ENCODE peak calls at places on chromosomes 7 and 10, in nine cellular contexts. A is EL; S is anterior cingulate cortex; Z is amygdala; W is lower leg skin; J is endothelial cell; U is epithelial cell of esophagus; K is brain microvascular endothelial cell; X is CD8-positive, alpha-beta memory T cell. V is an unnamed sample.

GRCh38 chr10:34769941-34770340 is 45.2 kb downstream of the PARD3 start:
- DNase-seq in A (no peak), S (no peak), Z (no peak), W (no peak), J (no peak), U (no peak), K (no peak), X (no peak), V (no peak)

GRCh38 chr10:12656518-12657142 is 307.3 kb downstream of the CAMK1D start:
- DNase-seq in A (peak), S (no peak), Z (no peak), W (no peak), J (no peak), U (peak), K (peak), X (no peak), V (peak)

GRCh38 chr10:105840288-105840770 is 1199.2 kb downstream of the SORCS3 start:
- DNase-seq in A (peak), S (no peak), Z (no peak), W (no peak), J (no peak), U (no peak), K (no peak), X (no peak), V (peak)

GRCh38 chr7:39493929-39494328 is 72.3 kb upstream of the YAE1 start:
- DNase-seq in A (no peak), S (no peak), Z (no peak), W (no peak), J (no peak), U (no peak), K (no peak), X (no peak), V (no peak)

GRCh38 chr10:80196270-80196949 is 8.9 kb downstream of the ANXA11 start:
- DNase-seq in A (peak), S (no peak), Z (no peak), W (no peak), J (no peak), U (peak), K (peak), X (peak), V (no peak)

GRCh38 chr7:142485617-142486226 is 227.9 kb upstream of the PRSS58 start:
- DNase-seq in A (no peak), S (no peak), Z (no peak), W (no peak), J (peak), U (peak), K (no peak), X (peak), V (no peak)

GRCh38 chr7:94182721-94183120 is 178.6 kb upstream of the BET1 start:
- DNase-seq in A (no peak), S (no peak), Z (no peak), W (no peak), J (no peak), U (no peak), K (no peak), X (no peak), V (no peak)

GRCh38 chr7:73789051-73789450 is 19.0 kb upstream of the CLDN3 start:
- DNase-seq in A (no peak), S (no peak), Z (no peak), W (no peak), J (no peak), U (no peak), K (no peak), X (no peak), V (no peak)

GRCh38 chr7:15317215-15317614 is 244.6 kb downstream of the AGMO start:
- DNase-seq in A (no peak), S (no peak), Z (no peak), W (no peak), J (no peak), U (no peak), K (no peak), X (no peak), V (no peak)

GRCh38 chr7:100396421-100396982 is 23.2 kb downstream of the PILRA start:
- DNase-seq in A (no peak), S (no peak), Z (no peak), W (no peak), J (no peak), U (no peak), K (no peak), X (peak), V (no peak)

GRCh38 chr7:15723840-15724239 is 37.4 kb upstream of the MEOX2 start:
- DNase-seq in A (no peak), S (no peak), Z (no peak), W (no peak), J (no peak), U (no peak), K (no peak), X (no peak), V (no peak)

GRCh38 chr7:20440472-20441105 is 109.9 kb downstream of the ITGB8 start:
- DNase-seq in A (peak), S (no peak), Z (no peak), W (no peak), J (peak), U (peak), K (peak), X (no peak), V (no peak)

GRCh38 chr7:75866497-75867389 is 12.1 kb upstream of the RHBDD2 start:
- DNase-seq in A (peak), S (no peak), Z (peak), W (peak), J (peak), U (peak), K (peak), X (peak), V (no peak)

GRCh38 chr7:45923290-45923689 is 2.2 kb upstream of the IGFBP3 start:
- DNase-seq in A (peak), S (no peak), Z (peak), W (peak), J (peak), U (peak), K (peak), X (peak), V (no peak)

GRCh38 chr10:28391283-28391682 is 88.4 kb upstream of the MPP7 start:
- DNase-seq in A (no peak), S (no peak), Z (no peak), W (no peak), J (no peak), U (no peak), K (no peak), X (no peak), V (no peak)

GRCh38 chr7:46512901-46513431 is 591.9 kb upstream of the IGFBP3 start:
- DNase-seq in A (no peak), S (no peak), Z (no peak), W (no peak), J (no peak), U (no peak), K (no peak), X (no peak), V (no peak)

GRCh38 chr7:101633516-101633915 is 4.4 kb upstream of the MYL10 start:
- DNase-seq in A (no peak), S (no peak), Z (no peak), W (no peak), J (no peak), U (no peak), K (no peak), X (peak), V (no peak)

GRCh38 chr7:87816389-87816788 is 59.8 kb downstream of the SLC25A40 start:
- DNase-seq in A (no peak), S (no peak), Z (no peak), W (no peak), J (no peak), U (no peak), K (no peak), X (no peak), V (no peak)

GRCh38 chr7:116955801-116956514 is 2.7 kb downstream of the ST7 start:
- DNase-seq in A (no peak), S (no peak), Z (no peak), W (no peak), J (no peak), U (no peak), K (no peak), X (no peak), V (no peak)

GRCh38 chr7:35556532-35557471 is 138.1 kb downstream of the HERPUD2 start:
- DNase-seq in A (no peak), S (no peak), Z (no peak), W (no peak), J (no peak), U (no peak), K (no peak), X (no peak), V (no peak)

GRCh38 chr10:30282226-30282625 is 66.9 kb downstream of the MTPAP start:
- DNase-seq in A (no peak), S (no peak), Z (no peak), W (no peak), J (no peak), U (no peak), K (no peak), X (no peak), V (no peak)

GRCh38 chr10:46077616-46078268 is 31.7 kb upstream of the MSMB start:
- DNase-seq in A (no peak), S (no peak), Z (no peak), W (no peak), J (no peak), U (no peak), K (no peak), X (no peak), V (no peak)

GRCh38 chr7:22872087-22872807 is 49.6 kb upstream of the TOMM7 start:
- DNase-seq in A (no peak), S (no peak), Z (no peak), W (no peak), J (no peak), U (no peak), K (no peak), X (no peak), V (no peak)

GRCh38 chr10:110664483-110665420 is 20.6 kb downstream of the RBM20 start:
- DNase-seq in A (peak), S (no peak), Z (no peak), W (no peak), J (no peak), U (peak), K (peak), X (no peak), V (peak)

GRCh38 chr10:126252884-126253612 is 135.2 kb downstream of the ADAM12 start:
- DNase-seq in A (peak), S (no peak), Z (no peak), W (no peak), J (no peak), U (peak), K (peak), X (no peak), V (peak)

GRCh38 chr7:144862612-144863319 is 26.9 kb upstream of the TPK1 start:
- DNase-seq in A (no peak), S (no peak), Z (no peak), W (no peak), J (no peak), U (no peak), K (no peak), X (no peak), V (no peak)

GRCh38 chr10:108791794-108792474 is 1131.4 kb downstream of the XPNPEP1 start:
- DNase-seq in A (peak), S (no peak), Z (no peak), W (no peak), J (no peak), U (no peak), K (no peak), X (no peak), V (no peak)

GRCh38 chr10:126491476-126491875 is 103.2 kb upstream of the ADAM12 start:
- DNase-seq in A (no peak), S (no peak), Z (no peak), W (no peak), J (no peak), U (no peak), K (no peak), X (no peak), V (no peak)

GRCh38 chr10:35300063-35300699 is 36.1 kb upstream of the CCNY start:
- DNase-seq in A (peak), S (no peak), Z (no peak), W (peak), J (no peak), U (peak), K (peak), X (no peak), V (peak)

GRCh38 chr7:136308230-136308629 is 331.1 kb upstream of the MTPN start:
- DNase-seq in A (no peak), S (no peak), Z (no peak), W (no peak), J (no peak), U (no peak), K (no peak), X (no peak), V (no peak)

GRCh38 chr7:155553871-155554270 is 7.5 kb upstream of the CNPY1 start:
- DNase-seq in A (no peak), S (no peak), Z (no peak), W (no peak), J (no peak), U (no peak), K (no peak), X (no peak), V (no peak)

GRCh38 chr7:140924019-140924820 is 509 bp downstream of the BRAF start:
- DNase-seq in A (peak), S (peak), Z (peak), W (peak), J (peak), U (peak), K (peak), X (peak), V (no peak)

GRCh38 chr7:115116773-115117715 is 195.2 kb downstream of the MDFIC start:
- DNase-seq in A (no peak), S (no peak), Z (no peak), W (no peak), J (no peak), U (no peak), K (no peak), X (no peak), V (no peak)

GRCh38 chr10:88471909-88472308 is 111.2 kb downstream of the RNLS start:
- DNase-seq in A (no peak), S (no peak), Z (no peak), W (no peak), J (no peak), U (no peak), K (no peak), X (no peak), V (no peak)

V was measured in non-pigmented ciliary epithelial cell.